ENCODE peak calls at places on chromosomes 4 and X, in seven cellular contexts. Y, G, I, Z, F, E and X are unnamed samples.

GRCh38 chr4:123555500-123556273 is 159.1 kb downstream of the SPRY1 start:
- DNase-seq in Y (peak), G (no peak), I (peak), Z (peak), F (no peak), E (peak), X (no peak)

GRCh38 chrX:49230500-49231232 is 2.5 kb downstream of the CACNA1F start:
- DNase-seq in Y (no peak), G (no peak), I (peak), Z (no peak), F (peak), E (no peak), X (peak)

GRCh38 chrX:54238588-54238987 is 55.5 kb upstream of the FAM120C start:
- DNase-seq in Y (no peak), G (no peak), I (no peak), Z (no peak), F (no peak), E (no peak), X (no peak)

GRCh38 chr4:146333187-146333894 is 119.0 kb downstream of the REELD1 start:
- DNase-seq in Y (peak), G (no peak), I (no peak), Z (peak), F (no peak), E (no peak), X (no peak)

GRCh38 chr4:129129143-129129542 is 33.2 kb downstream of the C4orf33 start:
- DNase-seq in Y (no peak), G (no peak), I (no peak), Z (no peak), F (no peak), E (no peak), X (no peak)

GRCh38 chrX:10014462-10015373 is 47.6 kb downstream of the CLDN34 start:
- DNase-seq in Y (peak), G (peak), I (peak), Z (peak), F (peak), E (peak), X (peak)

GRCh38 chr4:179040259-179040658 is 1598.0 kb upstream of the AGA start:
- DNase-seq in Y (no peak), G (no peak), I (peak), Z (no peak), F (peak), E (no peak), X (no peak)

GRCh38 chr4:122503214-122503613 is 46.7 kb upstream of the IL2 start:
- DNase-seq in Y (no peak), G (no peak), I (no peak), Z (no peak), F (no peak), E (no peak), X (no peak)

GRCh38 chrX:118884552-118885138 is 61.0 kb downstream of the ZCCHC12 start:
- DNase-seq in Y (no peak), G (no peak), I (no peak), Z (no peak), F (no peak), E (no peak), X (no peak)

GRCh38 chrX:151697537-151697936 is 2.3 kb downstream of the PRRG3 start:
- DNase-seq in Y (no peak), G (no peak), I (no peak), Z (no peak), F (no peak), E (no peak), X (no peak)

GRCh38 chr4:89609756-89610155 is 227.2 kb downstream of the SNCA start:
- DNase-seq in Y (no peak), G (no peak), I (peak), Z (no peak), F (no peak), E (no peak), X (no peak)

GRCh38 chr4:112316333-112316732 is 19.2 kb downstream of the ALPK1 start:
- DNase-seq in Y (no peak), G (no peak), I (no peak), Z (no peak), F (no peak), E (no peak), X (no peak)

GRCh38 chrX:148380614-148381561 is 119.5 kb upstream of the AFF2 start:
- DNase-seq in Y (no peak), G (no peak), I (peak), Z (no peak), F (no peak), E (peak), X (no peak)

GRCh38 chr4:33566649-33567048 is 2677.7 kb downstream of the ARAP2 start:
- DNase-seq in Y (no peak), G (no peak), I (peak), Z (no peak), F (no peak), E (no peak), X (no peak)

GRCh38 chr4:24024157-24024556 is 134.3 kb upstream of the PPARGC1A start:
- DNase-seq in Y (peak), G (no peak), I (no peak), Z (peak), F (no peak), E (no peak), X (no peak)

DNA sequence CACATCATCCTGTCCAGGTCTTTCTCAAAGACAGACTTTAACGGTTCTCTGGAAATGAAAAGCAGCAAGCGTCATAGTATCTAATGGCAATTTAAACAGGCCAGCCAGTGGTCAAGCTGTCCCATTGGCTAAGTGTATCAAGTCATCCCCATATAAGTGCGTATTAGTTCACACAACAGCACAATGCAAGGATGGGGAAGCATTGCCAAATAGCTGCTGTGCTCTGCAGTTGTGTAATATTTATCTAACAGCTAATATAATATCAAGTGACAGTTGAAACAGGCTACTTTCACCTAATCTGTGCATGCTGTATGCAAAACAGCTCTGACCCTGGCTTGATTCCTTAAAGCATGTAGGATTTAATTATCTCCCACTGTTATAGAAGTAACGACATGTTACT is 134.8 kb upstream of the PPARGC1A start:
- DNase-seq in Y (peak), G (no peak), I (no peak), Z (peak), F (no peak), E (no peak), X (no peak)
- H4K8ac ChIP-seq in Y (peak), G (no peak), I (no peak), Z (no peak), F (no peak), E (no peak), X (no peak)

DNA sequence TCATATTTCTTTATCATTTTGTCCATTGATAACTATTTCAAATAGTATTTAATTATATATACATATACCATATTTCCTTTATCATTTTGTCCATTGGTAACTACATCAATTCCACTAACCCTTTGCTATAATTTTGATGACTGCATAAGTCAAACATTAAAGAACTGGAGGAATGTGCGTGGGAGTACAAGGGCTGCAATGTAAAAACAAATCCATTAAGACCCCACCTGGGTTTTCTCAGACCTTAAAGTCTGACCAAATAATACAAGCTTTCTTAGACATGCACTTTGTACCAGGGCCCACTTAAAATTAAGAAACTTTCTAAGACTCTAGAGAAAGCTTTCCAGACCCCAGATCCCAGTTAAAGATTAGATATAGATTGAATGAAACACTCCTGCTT is 1622.4 kb upstream of the PCDH10 start:
- DNase-seq in Y (no peak), G (no peak), I (no peak), Z (no peak), F (no peak), E (no peak), X (no peak)
- H4K8ac ChIP-seq in Y (no peak), G (no peak), I (no peak), Z (no peak), F (no peak), E (no peak), X (no peak)

GRCh38 chr4:72505314-72505744 is 63.7 kb downstream of the ADAMTS3 start:
- DNase-seq in Y (peak), G (no peak), I (peak), Z (peak), F (peak), E (peak), X (peak)
- H4K8ac ChIP-seq in Y (no peak), G (no peak), I (no peak), Z (no peak), F (no peak), E (no peak), X (no peak)

GRCh38 chr4:151418856-151419255 is 9.9 kb downstream of the FHIP1A start:
- DNase-seq in Y (no peak), G (no peak), I (no peak), Z (no peak), F (no peak), E (no peak), X (no peak)
- H4K8ac ChIP-seq in Y (no peak), G (no peak), I (no peak), Z (no peak), F (no peak), E (no peak), X (no peak)

GRCh38 chr4:115356176-115356575 is 242.8 kb upstream of the NDST4 start:
- DNase-seq in Y (no peak), G (no peak), I (no peak), Z (no peak), F (no peak), E (peak), X (no peak)
- H4K8ac ChIP-seq in Y (no peak), G (no peak), I (no peak), Z (no peak), F (no peak), E (no peak), X (no peak)

GRCh38 chrX:6223516-6223915 is 5.2 kb downstream of the NLGN4X start:
- DNase-seq in Y (no peak), G (no peak), I (no peak), Z (no peak), F (no peak), E (no peak), X (no peak)
- H4K8ac ChIP-seq in Y (no peak), G (no peak), I (no peak), Z (no peak), F (no peak), E (no peak), X (no peak)

DNA sequence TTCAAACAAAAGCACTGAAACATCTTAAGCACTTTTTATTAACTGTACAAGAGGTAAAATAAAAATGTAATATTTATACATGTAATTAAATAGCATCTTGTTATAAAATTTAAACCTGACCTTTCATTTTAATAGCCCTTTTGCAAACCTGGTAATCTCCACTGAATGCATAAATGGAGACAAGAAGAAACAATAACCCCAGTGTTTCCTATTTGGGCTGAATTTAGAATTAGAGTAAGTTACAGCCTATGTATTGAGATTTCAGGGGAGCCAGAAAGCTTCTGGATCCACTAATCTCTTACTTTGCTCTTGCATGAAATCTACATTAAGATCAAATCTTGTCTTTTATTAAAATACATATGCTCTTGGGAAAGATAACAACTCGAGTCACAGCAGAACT is 261.8 kb downstream of the ADGRL3 start:
- DNase-seq in Y (no peak), G (no peak), I (no peak), Z (no peak), F (no peak), E (no peak), X (no peak)
- H4K8ac ChIP-seq in Y (no peak), G (no peak), I (no peak), Z (no peak), F (no peak), E (no peak), X (no peak)

GRCh38 chr4:99276454-99276853 is 14.3 kb downstream of the ADH1A start:
- DNase-seq in Y (no peak), G (no peak), I (no peak), Z (no peak), F (no peak), E (no peak), X (no peak)
- H4K8ac ChIP-seq in Y (no peak), G (no peak), I (no peak), Z (no peak), F (no peak), E (no peak), X (no peak)

GRCh38 chr4:42640613-42641012 is 16.3 kb downstream of the ATP8A1 start:
- DNase-seq in Y (no peak), G (no peak), I (no peak), Z (no peak), F (no peak), E (no peak), X (no peak)
- H4K8ac ChIP-seq in Y (no peak), G (no peak), I (no peak), Z (no peak), F (no peak), E (no peak), X (no peak)

GRCh38 chrX:459611-460010 is 72.9 kb upstream of the PPP2R3B start:
- DNase-seq in Y (no peak), G (no peak), I (no peak), Z (no peak), F (no peak), E (no peak), X (no peak)
- H4K8ac ChIP-seq in Y (no peak), G (no peak), I (no peak), Z (no peak), F (no peak), E (no peak), X (no peak)